ENCODE peak calls at places on chromosomes 12 and 14, in four cellular contexts. T, U, W and M are unnamed samples.

GRCh38 chr12:127054531-127054930 is 1212.4 kb upstream of the TMEM132C start:
- DNase-seq in T (no peak), U (no peak), W (no peak), M (no peak)

GRCh38 chr14:93105362-93105761 is 10.4 kb downstream of the ITPK1 start:
- DNase-seq in T (no peak), U (peak), W (peak), M (no peak)

GRCh38 chr12:24929953-24930352 is 18.9 kb downstream of the BCAT1 start:
- DNase-seq in T (no peak), U (no peak), W (no peak), M (no peak)

GRCh38 chr14:94485944-94486841 is 10.2 kb upstream of the SERPINA9 start:
- DNase-seq in T (peak), U (peak), W (peak), M (peak)

GRCh38 chr14:69657961-69658360 is 46.6 kb downstream of the SUSD6 start:
- DNase-seq in T (no peak), U (peak), W (peak), M (no peak)

GRCh38 chr12:53575502-53576264 is 50.5 kb downstream of the ATF7 start:
- DNase-seq in T (no peak), U (peak), W (no peak), M (no peak)

GRCh38 chr14:41993687-41994086 is 387.0 kb downstream of the LRFN5 start:
- DNase-seq in T (no peak), U (no peak), W (no peak), M (no peak)

GRCh38 chr14:70789961-70790360 is 19.4 kb downstream of the MAP3K9 start:
- DNase-seq in T (no peak), U (no peak), W (no peak), M (no peak)

GRCh38 chr14:69972755-69973154 is 93.5 kb downstream of the SMOC1 start:
- DNase-seq in T (no peak), U (peak), W (no peak), M (no peak)

GRCh38 chr12:119669744-119670472 is 2.0 kb downstream of the PRKAB1 start:
- DNase-seq in T (no peak), U (no peak), W (peak), M (no peak)

GRCh38 chr12:520119-520518 is 60.4 kb downstream of the B4GALNT3 start:
- DNase-seq in T (no peak), U (no peak), W (no peak), M (no peak)

GRCh38 chr12:2172040-2172439 is 119.3 kb downstream of the CACNA1C start:
- DNase-seq in T (no peak), U (no peak), W (no peak), M (no peak)

GRCh38 chr12:39199371-39199770 is 243.5 kb downstream of the KIF21A start:
- DNase-seq in T (no peak), U (no peak), W (no peak), M (no peak)

GRCh38 chr12:119178544-119179334 is at the start of gene HSPB8:
- DNase-seq in T (no peak), U (peak), W (peak), M (no peak)

GRCh38 chr12:110717037-110717436 is 25.7 kb downstream of the PPP1CC start:
- DNase-seq in T (no peak), U (no peak), W (no peak), M (no peak)

GRCh38 chr14:55097894-55098560 is 31.0 kb upstream of the LGALS3 start:
- DNase-seq in T (peak), U (no peak), W (no peak), M (peak)

GRCh38 chr12:116659771-116660481 is 77.9 kb downstream of the SPRING1 start:
- DNase-seq in T (no peak), U (no peak), W (no peak), M (no peak)

GRCh38 chr12:126139355-126139754 is 1074.1 kb downstream of the AACS start:
- DNase-seq in T (no peak), U (no peak), W (no peak), M (no peak)

GRCh38 chr12:10563002-10563401 is 50.4 kb downstream of the MAGOHB start:
- DNase-seq in T (no peak), U (no peak), W (no peak), M (no peak)

GRCh38 chr12:31896514-31897039 is 62.6 kb upstream of the RESF1 start:
- DNase-seq in T (peak), U (peak), W (no peak), M (peak)

GRCh38 chr12:52308807-52309425 is 12.3 kb downstream of the KRT83 start:
- DNase-seq in T (no peak), U (no peak), W (no peak), M (no peak)

GRCh38 chr12:64036414-64036813 is 185.7 kb downstream of the KICS2 start:
- DNase-seq in T (no peak), U (no peak), W (no peak), M (no peak)

GRCh38 chr12:67534671-67535070 is 113.9 kb upstream of the DYRK2 start:
- DNase-seq in T (no peak), U (peak), W (no peak), M (no peak)

GRCh38 chr12:89040146-89040964 is 311.9 kb downstream of the DUSP6 start:
- DNase-seq in T (peak), U (no peak), W (no peak), M (peak)

GRCh38 chr14:104563742-104564615 is 15.6 kb upstream of the C14orf180 start:
- DNase-seq in T (peak), U (peak), W (peak), M (peak)

GRCh38 chr14:67620217-67620789 is 583 bp downstream of the ARG2 start:
- DNase-seq in T (no peak), U (peak), W (no peak), M (no peak)

GRCh38 chr14:54564071-54564798 is 2.7 kb upstream of the SAMD4A start:
- DNase-seq in T (peak), U (peak), W (no peak), M (peak)

GRCh38 chr12:94200695-94201094 is 52.3 kb downstream of the PLXNC1 start:
- DNase-seq in T (no peak), U (no peak), W (no peak), M (no peak)

GRCh38 chr12:94198469-94198868 is 50.1 kb downstream of the PLXNC1 start:
- DNase-seq in T (no peak), U (no peak), W (no peak), M (no peak)

GRCh38 chr12:94195483-94195882 is 47.1 kb downstream of the PLXNC1 start:
- DNase-seq in T (no peak), U (no peak), W (no peak), M (no peak)

GRCh38 chr12:94200069-94200468 is 51.7 kb downstream of the PLXNC1 start:
- DNase-seq in T (no peak), U (no peak), W (no peak), M (no peak)

DNA sequence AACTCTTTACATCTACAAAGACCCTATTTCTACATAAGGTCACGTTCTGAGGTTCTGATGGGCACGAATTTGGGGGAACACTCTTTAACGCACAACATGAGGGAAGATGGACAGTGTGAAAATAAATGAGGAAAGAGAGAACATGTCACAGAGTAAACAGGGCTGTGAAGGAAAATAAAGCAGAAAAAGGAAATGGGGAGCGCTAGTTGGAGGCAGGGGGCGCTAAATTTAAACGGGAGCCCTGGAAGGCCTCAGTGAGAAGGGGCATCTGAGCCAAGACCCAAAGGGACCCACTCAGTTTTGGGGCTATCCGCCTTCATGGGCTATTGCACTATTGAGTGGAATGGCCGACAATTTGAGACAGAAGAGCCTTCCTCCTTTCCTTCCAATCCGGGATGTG is 50.5 kb downstream of the PLXNC1 start:
- DNase-seq in T (no peak), U (no peak), W (no peak), M (no peak)
- TF ChIP-seq CTCF in T (no peak), U (no peak), W (no peak), M (no peak)

GRCh38 chr12:28876423-28876822 is 272.7 kb upstream of the FAR2 start:
- DNase-seq in T (no peak), U (no peak), W (no peak), M (no peak)
- TF ChIP-seq CTCF in T (no peak), U (no peak), W (no peak), M (no peak)

GRCh38 chr12:78641837-78642423 is 222.6 kb upstream of the SYT1 start:
- DNase-seq in T (no peak), U (peak), W (no peak), M (no peak)
- TF ChIP-seq CTCF in T (no peak), U (no peak), W (no peak), M (no peak)

GRCh38 chr12:103769240-103769945 is 71.6 kb downstream of the NT5DC3 start:
- DNase-seq in T (no peak), U (no peak), W (no peak), M (no peak)

GRCh38 chr12:103773109-103773905 is 67.7 kb downstream of the NT5DC3 start:
- DNase-seq in T (no peak), U (no peak), W (no peak), M (no peak)

GRCh38 chr12:103768467-103769123 is 72.4 kb downstream of the NT5DC3 start:
- DNase-seq in T (no peak), U (no peak), W (no peak), M (no peak)

GRCh38 chr12:103772367-103773108 is 68.5 kb downstream of the NT5DC3 start:
- DNase-seq in T (no peak), U (no peak), W (no peak), M (no peak)

DNA sequence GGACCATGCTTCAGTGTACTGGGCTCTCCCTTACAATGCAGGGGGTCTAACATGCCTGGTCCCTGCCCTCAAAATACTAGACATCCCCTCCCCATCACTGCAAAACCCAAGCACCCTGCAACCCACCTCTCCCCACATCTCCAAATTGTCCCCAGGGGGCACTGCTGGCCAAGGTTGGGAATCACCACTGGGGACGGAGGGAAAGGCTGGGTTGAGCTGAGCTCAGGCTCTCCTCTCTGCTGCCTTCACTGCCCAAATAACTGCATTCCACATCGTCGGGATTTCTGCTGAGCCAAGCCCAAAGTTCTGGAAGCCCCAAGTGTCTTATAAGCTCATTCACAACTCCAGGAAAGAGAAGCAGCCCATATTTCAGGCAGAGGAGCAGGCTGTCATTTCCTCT is 69.6 kb downstream of the NT5DC3 start:
- DNase-seq in T (no peak), U (peak), W (no peak), M (no peak)
- TF ChIP-seq CTCF in T (peak), U (peak), W (peak), M (peak)

GRCh38 chr14:77140937-77141591 is 527 bp downstream of the ZDHHC22 start:
- DNase-seq in T (peak), U (no peak), W (no peak), M (peak)
- TF ChIP-seq CTCF in T (peak), U (peak), W (peak), M (peak)

GRCh38 chr14:46259536-46259935 is 392.0 kb downstream of the RPL10L start:
- DNase-seq in T (no peak), U (peak), W (no peak), M (no peak)
- TF ChIP-seq CTCF in T (no peak), U (no peak), W (no peak), M (no peak)